ENCODE peak calls at places on chromosomes 11 and 22, in four cellular contexts. I is GM12878, J is K562, C is SK-N-SH. U is an unnamed sample. For H3K36me3, the result is how much of the 10 kb centered on the place peaks cover.

GRCh38 chr11:88810420-88811097 is 255.2 kb downstream of the GRM5 start:
- DNase-seq in I (no peak), J (no peak), C (no peak), U (no peak)

GRCh38 chr11:34405079-34405858 is 33.5 kb upstream of the CAT start:
- DNase-seq in I (peak), J (no peak), C (no peak), U (no peak)

GRCh38 chr11:13859986-13860385 is 102.5 kb upstream of the SPON1 start:
- DNase-seq in I (no peak), J (no peak), C (no peak), U (no peak)

GRCh38 chr22:49230194-49230577 is 597.5 kb downstream of the BRD1 start:
- DNase-seq in I (no peak), J (peak), C (no peak), U (peak)

GRCh38 chr11:103530257-103530656 is 421.0 kb downstream of the DYNC2H1 start:
- DNase-seq in I (no peak), J (no peak), C (no peak), U (no peak)

GRCh38 chr11:37504066-37504611 is 906.1 kb upstream of the RAG2 start:
- DNase-seq in I (peak), J (no peak), C (no peak), U (no peak)

GRCh38 chr22:44645083-44645482 is 56.9 kb upstream of the PRR5 start:
- DNase-seq in I (no peak), J (no peak), C (peak), U (no peak)

GRCh38 chr22:45007247-45007945 is 2.4 kb downstream of the PHF21B start:
- DNase-seq in I (no peak), J (peak), C (peak), U (no peak)

GRCh38 chr11:35144103-35144741 is 5.3 kb downstream of the CD44 start:
- DNase-seq in I (peak), J (no peak), C (no peak), U (no peak)

GRCh38 chr11:9575531-9576240 is 2.2 kb downstream of the WEE1 start:
- DNase-seq in I (no peak), J (no peak), C (no peak), U (no peak)

GRCh38 chr11:12507391-12507790 is 130.0 kb downstream of the PARVA start:
- DNase-seq in I (no peak), J (no peak), C (no peak), U (no peak)

GRCh38 chr22:38696606-38697005 is 4.1 kb downstream of the JOSD1 start:
- DNase-seq in I (no peak), J (no peak), C (no peak), U (no peak)

GRCh38 chr11:120956710-120957500 is 67.0 kb upstream of the TBCEL start:
- DNase-seq in I (no peak), J (no peak), C (peak), U (peak)

GRCh38 chr11:10407055-10407454 is 48.0 kb upstream of the AMPD3 start:
- DNase-seq in I (no peak), J (no peak), C (no peak), U (no peak)

GRCh38 chr11:102110761-102111010 is 439 bp downstream of the YAP1 start:
- DNase-seq in I (no peak), J (no peak), C (no peak), U (no peak)

GRCh38 chr11:27699242-27699925 is 871 bp downstream of the BDNF start:
- DNase-seq in I (no peak), J (no peak), C (peak), U (peak)

GRCh38 chr11:108223449-108224149 is 732 bp downstream of the ATM start:
- DNase-seq in I (no peak), J (peak), C (no peak), U (no peak)

GRCh38 chr11:6587360-6587953 is 16.0 kb downstream of the RRP8 start:
- DNase-seq in I (no peak), J (no peak), C (no peak), U (peak)

GRCh38 chr11:111105566-111105965 is 140.0 kb upstream of the POU2AF2 start:
- DNase-seq in I (no peak), J (no peak), C (no peak), U (no peak)

GRCh38 chr22:25834490-25834889 is 92.5 kb downstream of the MYO18B start:
- DNase-seq in I (no peak), J (no peak), C (no peak), U (no peak)

GRCh38 chr22:25833676-25834075 is 91.7 kb downstream of the MYO18B start:
- DNase-seq in I (no peak), J (no peak), C (no peak), U (no peak)

GRCh38 chr22:25829808-25830777 is 88.1 kb downstream of the MYO18B start:
- DNase-seq in I (no peak), J (no peak), C (no peak), U (no peak)

GRCh38 chr22:25835348-25835747 is 93.4 kb downstream of the MYO18B start:
- DNase-seq in I (no peak), J (no peak), C (no peak), U (no peak)

GRCh38 chr22:25833091-25833490 is 91.1 kb downstream of the MYO18B start:
- DNase-seq in I (no peak), J (no peak), C (no peak), U (no peak)
- H3K36me3 ChIP-seq in I (under half), J (under half), C (under half), U (under half)

DNA sequence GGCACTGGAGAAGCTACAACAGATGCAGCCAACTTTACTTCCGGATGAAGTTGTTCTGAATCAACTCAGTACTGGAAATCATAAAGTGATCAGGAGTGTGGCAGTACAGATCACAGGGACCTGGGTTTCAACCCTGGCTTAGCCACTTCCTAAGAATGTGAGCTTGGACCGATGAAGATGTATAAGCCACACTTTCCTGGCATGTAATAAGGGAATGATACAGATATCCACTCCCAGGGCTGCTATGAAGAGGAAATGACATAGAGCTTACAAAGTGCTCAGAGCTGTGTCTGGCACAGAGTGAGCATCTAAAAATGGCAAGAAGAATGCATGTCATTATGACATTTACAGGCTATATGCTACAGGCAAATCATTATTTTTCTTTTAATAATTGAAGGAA is 378.7 kb downstream of the NTM start:
- DNase-seq in I (no peak), J (no peak), C (no peak), U (no peak)
- TF ChIP-seq NRF1 in I (no peak), J (no peak), C (no peak), U (no peak)

GRCh38 chr11:130069684-130070108 is at the start of gene APLP2:
- DNase-seq in I (peak), J (peak), C (peak), U (peak)

GRCh38 chr11:130070109-130070828 is 575 bp downstream of the APLP2 start:
- DNase-seq in I (no peak), J (peak), C (peak), U (peak)

GRCh38 chr11:130070829-130071205 is 1.1 kb downstream of the APLP2 start:
- DNase-seq in I (no peak), J (no peak), C (no peak), U (no peak)

GRCh38 chr11:130068986-130069683 is 559 bp upstream of the APLP2 start:
- DNase-seq in I (no peak), J (no peak), C (no peak), U (no peak)

GRCh38 chr11:130071211-130071712 is 1.6 kb downstream of the APLP2 start:
- DNase-seq in I (no peak), J (no peak), C (no peak), U (no peak)
- H3K36me3 ChIP-seq in I (under half), J (under half), C (under half), U (under half)

GRCh38 chr22:27218012-27218483 is 560.7 kb downstream of the MIAT start:
- DNase-seq in I (no peak), J (no peak), C (peak), U (no peak)
- TF ChIP-seq NRF1 in I (no peak), J (no peak), C (no peak), U (no peak)

GRCh38 chr11:128482092-128482491 is 105.3 kb downstream of the ETS1 start:
- DNase-seq in I (no peak), J (no peak), C (no peak), U (no peak)

GRCh38 chr11:128484172-128484571 is 103.2 kb downstream of the ETS1 start:
- DNase-seq in I (no peak), J (no peak), C (no peak), U (no peak)

GRCh38 chr11:128483211-128483788 is 104.1 kb downstream of the ETS1 start:
- DNase-seq in I (peak), J (no peak), C (no peak), U (no peak)

GRCh38 chr11:128481135-128481534 is 106.2 kb downstream of the ETS1 start:
- DNase-seq in I (no peak), J (no peak), C (no peak), U (no peak)

DNA sequence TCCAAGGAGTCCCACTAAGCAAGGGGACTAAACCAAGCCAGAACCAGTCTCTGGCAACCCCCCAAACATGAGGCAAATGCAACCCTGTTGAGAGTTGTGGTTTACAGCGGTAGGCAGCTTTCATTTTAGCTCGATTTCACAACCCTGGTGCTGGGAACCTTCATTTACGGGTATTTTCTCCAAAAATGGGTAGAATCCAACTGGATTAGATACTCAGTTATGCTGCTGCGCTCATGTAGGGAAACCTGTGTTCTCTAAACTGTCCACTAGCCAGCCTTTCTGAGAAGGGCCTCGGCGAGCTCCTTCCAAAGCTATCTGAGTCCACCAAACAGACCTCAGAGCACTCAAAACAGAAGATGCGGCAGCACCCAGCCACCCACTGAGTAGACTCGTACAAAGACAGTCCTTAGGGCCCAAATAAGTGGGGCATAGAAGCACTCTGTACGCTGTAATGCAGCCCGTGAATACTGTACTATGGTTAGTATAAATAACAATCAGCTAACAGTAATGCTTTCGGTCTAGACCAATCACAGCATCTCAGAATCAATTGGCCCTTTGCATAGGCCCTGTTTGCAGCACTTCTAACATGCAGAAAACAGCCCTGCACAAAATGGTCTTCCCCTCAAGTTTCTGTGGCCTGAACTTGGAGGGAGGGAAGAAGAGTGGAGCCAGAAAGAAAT is 104.7 kb downstream of the ETS1 start:
- DNase-seq in I (no peak), J (no peak), C (no peak), U (no peak)
- H3K36me3 ChIP-seq in I (under half), J (under half), C (half or more), U (under half)

GRCh38 chr11:123093686-123094085 is 31.8 kb upstream of the HSPA8 start:
- DNase-seq in I (no peak), J (no peak), C (no peak), U (no peak)

GRCh38 chr11:123086315-123086714 is 24.4 kb upstream of the HSPA8 start:
- DNase-seq in I (no peak), J (no peak), C (no peak), U (no peak)

DNA sequence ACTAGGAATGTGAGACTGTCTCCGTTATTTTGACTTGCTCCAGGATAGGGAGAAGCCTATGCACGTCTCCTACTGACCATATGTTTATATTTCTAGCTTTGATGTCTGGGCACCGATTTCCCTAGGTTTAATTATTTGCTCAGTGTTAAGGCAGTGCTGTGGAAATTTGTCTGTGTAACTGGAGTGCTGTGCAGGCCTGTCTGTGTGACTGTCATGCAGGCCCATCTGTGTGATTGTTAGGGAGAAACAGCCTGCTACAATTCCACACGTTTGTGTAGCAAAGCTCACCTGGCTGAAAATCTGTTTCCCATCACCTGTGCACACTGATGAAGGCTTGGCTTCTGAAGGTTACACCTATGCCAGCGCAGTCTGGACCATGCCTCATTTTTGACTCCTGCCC is 29.6 kb upstream of the HSPA8 start:
- DNase-seq in I (no peak), J (no peak), C (no peak), U (no peak)
- TF ChIP-seq NRF1 in I (no peak), J (no peak), C (no peak), U (no peak)

GRCh38 chr22:50577987-50578775 is at the start of gene CPT1B:
- DNase-seq in I (no peak), J (peak), C (no peak), U (no peak)
- H3K36me3 ChIP-seq in I (under half), J (under half), C (under half), U (under half)

GRCh38 chr22:30701872-30702271 is 7.2 kb downstream of the OSBP2 start:
- DNase-seq in I (no peak), J (no peak), C (no peak), U (no peak)

GRCh38 chr22:30704978-30705377 is 10.3 kb downstream of the OSBP2 start:
- DNase-seq in I (no peak), J (no peak), C (no peak), U (no peak)

GRCh38 chr22:30702856-30703255 is 8.2 kb downstream of the OSBP2 start:
- DNase-seq in I (no peak), J (no peak), C (no peak), U (no peak)

DNA sequence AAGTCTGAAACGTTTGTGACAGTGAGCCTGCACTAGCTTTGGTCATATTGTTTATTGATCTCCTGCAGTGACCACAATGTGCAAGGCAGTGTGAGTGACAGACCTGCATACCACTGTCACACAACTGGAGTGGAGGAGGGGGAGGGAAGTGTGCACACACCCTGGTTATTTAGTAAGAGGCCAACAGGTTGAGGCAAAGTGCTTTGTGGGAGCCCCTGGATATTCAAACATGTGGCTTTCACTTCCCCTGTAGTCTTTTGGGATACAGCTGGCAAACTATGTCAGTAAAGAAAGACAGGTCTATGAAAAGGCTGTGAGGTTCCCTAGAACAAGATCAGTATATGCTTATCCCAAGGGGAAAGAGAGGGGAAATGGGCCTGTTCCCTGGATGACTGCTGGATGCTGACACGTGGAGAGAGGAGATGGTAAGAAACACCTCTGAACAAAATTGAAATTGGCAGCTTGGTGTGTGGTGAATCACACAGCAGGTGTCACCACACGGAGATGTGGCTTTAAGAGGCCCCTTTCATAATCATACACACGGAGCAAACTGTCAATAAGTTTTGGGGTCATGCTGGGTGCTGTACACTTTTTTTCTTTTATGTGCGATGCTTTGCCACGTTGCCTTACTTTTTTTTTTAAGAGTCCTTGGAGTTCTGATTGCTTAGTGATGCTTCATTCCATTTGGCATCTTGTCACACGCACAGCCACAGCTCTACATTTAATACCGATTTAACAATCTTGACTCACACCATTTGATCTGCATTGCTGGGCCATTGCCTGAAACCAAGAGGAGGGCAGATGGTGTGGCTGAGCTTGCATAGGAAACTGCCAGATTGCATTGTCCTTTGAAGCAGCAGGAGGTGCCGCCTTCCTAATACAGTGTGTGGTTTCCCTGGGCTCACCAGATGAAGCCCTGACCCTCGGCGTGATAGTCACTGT is 11.3 kb downstream of the OSBP2 start:
- DNase-seq in I (peak), J (no peak), C (no peak), U (no peak)
- TF ChIP-seq NRF1 in I (no peak), J (no peak), C (no peak), U (no peak)

GRCh38 chr22:25174888-25175411 is 24.7 kb upstream of the CRYBB3 start:
- DNase-seq in I (no peak), J (no peak), C (no peak), U (no peak)
- H3K36me3 ChIP-seq in I (under half), J (under half), C (under half), U (under half)

U was measured in H1.